ENCODE peak calls at places on chromosomes 5 and 9, in ten cellular contexts. T is ovary; L is DND-41; J is testis; R is cardiac muscle cell; Q is CD8-positive, alpha-beta memory T cell; A is mucosa of descending colon; S is neuronal stem cell; P is astrocyte; V is keratinocyte. F is an unnamed sample. For H3K4me1, the result is how much of the 10 kb centered on the place peaks cover.

GRCh38 chr5:150487199-150488061 is 20.5 kb upstream of the NDST1 start:
- DNase-seq in T (no peak), L (no peak), J (peak), R (no peak), Q (no peak), A (peak), S (no peak), P (no peak), V (no peak), F (peak)

GRCh38 chr5:10801931-10802674 is 41.1 kb upstream of the DAP start:
- DNase-seq in T (no peak), L (no peak), J (no peak), R (peak), Q (no peak), A (no peak), S (peak), P (no peak), V (no peak), F (peak)

GRCh38 chr5:142395334-142395733 is 70.5 kb upstream of the SPRY4 start:
- DNase-seq in T (no peak), L (no peak), J (no peak), R (no peak), Q (no peak), A (no peak), S (no peak), P (no peak), V (no peak), F (no peak)

GRCh38 chr5:59042683-59043082 is 459.8 kb downstream of the RAB3C start:
- DNase-seq in T (no peak), L (no peak), J (no peak), R (peak), Q (no peak), A (no peak), S (no peak), P (peak), V (no peak), F (peak)

GRCh38 chr9:127723450-127723849 is 7.6 kb downstream of the TTC16 start:
- DNase-seq in T (no peak), L (no peak), J (no peak), R (no peak), Q (no peak), A (peak), S (no peak), P (peak), V (no peak), F (peak)

GRCh38 chr5:68548959-68549676 is 333.6 kb downstream of the PIK3R1 start:
- DNase-seq in T (no peak), L (no peak), J (peak), R (no peak), Q (no peak), A (no peak), S (no peak), P (peak), V (no peak), F (peak)

GRCh38 chr5:74040065-74040551 is 414.1 kb downstream of the ARHGEF28 start:
- DNase-seq in T (peak), L (no peak), J (no peak), R (no peak), Q (no peak), A (no peak), S (no peak), P (peak), V (no peak), F (peak)

GRCh38 chr5:93572101-93572772 is 8.8 kb downstream of the NR2F1-AS1 start:
- DNase-seq in T (no peak), L (no peak), J (no peak), R (no peak), Q (no peak), A (no peak), S (no peak), P (no peak), V (no peak), F (no peak)

GRCh38 chr5:1698589-1699316 is 100.9 kb downstream of the MRPL36 start:
- DNase-seq in T (no peak), L (no peak), J (no peak), R (no peak), Q (no peak), A (no peak), S (no peak), P (no peak), V (no peak), F (no peak)

GRCh38 chr9:9102295-9102694 is 1302.7 kb upstream of the DMAC1 start:
- DNase-seq in T (no peak), L (no peak), J (no peak), R (no peak), Q (no peak), A (no peak), S (no peak), P (no peak), V (no peak), F (no peak)

GRCh38 chr5:169354263-169354662 is 53.3 kb upstream of the SLIT3 start:
- DNase-seq in T (no peak), L (no peak), J (no peak), R (no peak), Q (no peak), A (no peak), S (no peak), P (peak), V (no peak), F (peak)

GRCh38 chr9:87354176-87354575 is 143.5 kb upstream of the DAPK1 start:
- DNase-seq in T (no peak), L (no peak), J (no peak), R (no peak), Q (no peak), A (no peak), S (no peak), P (no peak), V (no peak), F (no peak)

GRCh38 chr9:18888241-18888794 is 144.7 kb downstream of the SAXO1 start:
- DNase-seq in T (no peak), L (no peak), J (no peak), R (no peak), Q (no peak), A (no peak), S (no peak), P (peak), V (no peak), F (no peak)

GRCh38 chr9:137421838-137422667 is 909 bp downstream of the EXD3 start:
- DNase-seq in T (no peak), L (no peak), J (no peak), R (no peak), Q (no peak), A (no peak), S (no peak), P (no peak), V (no peak), F (no peak)

GRCh38 chr5:180625125-180625790 is 24.1 kb downstream of the FLT4 start:
- DNase-seq in T (no peak), L (no peak), J (no peak), R (no peak), Q (no peak), A (no peak), S (no peak), P (no peak), V (no peak), F (no peak)

GRCh38 chr9:100670719-100671118 is 92.8 kb downstream of the CAVIN4 start:
- DNase-seq in T (no peak), L (no peak), J (no peak), R (no peak), Q (no peak), A (no peak), S (no peak), P (no peak), V (no peak), F (no peak)

GRCh38 chr5:2740051-2740848 is 11.2 kb downstream of the IRX2 start:
- DNase-seq in T (no peak), L (no peak), J (no peak), R (peak), Q (no peak), A (no peak), S (no peak), P (no peak), V (no peak), F (no peak)

GRCh38 chr5:50447940-50448339 is 6.9 kb upstream of the EMB start:
- DNase-seq in T (no peak), L (peak), J (no peak), R (no peak), Q (no peak), A (no peak), S (no peak), P (no peak), V (no peak), F (no peak)
- H3K4me1 ChIP-seq in T (under half), L (half or more), J (under half), R (under half), Q (under half), A (under half), S (under half), P (under half), V (under half), F (under half)

DNA sequence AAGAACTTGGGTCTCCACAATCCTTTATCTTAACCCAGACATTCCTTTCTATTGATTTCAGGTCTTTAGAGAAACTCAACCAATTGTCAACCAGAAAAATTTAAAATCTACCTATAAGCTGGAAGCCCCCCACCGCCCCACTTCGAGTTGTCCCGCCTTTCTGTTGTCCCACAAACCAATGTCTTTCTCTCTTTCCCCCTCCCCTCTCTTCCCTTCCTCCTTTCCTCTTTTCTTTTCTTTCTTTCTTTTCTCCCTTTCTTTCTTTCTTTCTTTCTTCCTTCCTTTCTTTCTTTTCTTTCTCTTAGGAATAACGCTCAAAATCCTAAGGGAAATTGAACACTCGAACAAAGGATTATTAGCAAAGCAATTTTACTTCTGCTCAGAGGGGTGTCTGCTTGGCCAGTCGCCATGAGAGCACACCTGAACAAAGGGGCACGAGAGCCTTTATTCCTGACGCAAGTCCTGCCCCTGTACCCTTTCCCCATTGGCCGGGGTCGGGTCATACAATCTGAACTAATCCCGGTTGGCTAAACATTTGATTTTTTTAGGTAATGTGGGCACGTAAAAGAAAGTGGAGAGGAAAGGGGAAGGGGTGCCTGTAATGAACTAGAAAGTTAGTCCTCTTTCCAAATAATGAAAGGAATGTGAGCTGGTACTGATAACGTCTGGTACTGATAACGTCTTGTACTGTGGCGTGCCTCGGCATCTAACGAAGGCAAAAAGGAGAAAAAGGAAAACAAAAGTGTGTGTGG is 1.4 kb upstream of the TMCO6 start:
- DNase-seq in T (no peak), L (no peak), J (no peak), R (no peak), Q (no peak), A (no peak), S (no peak), P (no peak), V (no peak), F (no peak)
- H3K4me1 ChIP-seq in T (under half), L (under half), J (under half), R (under half), Q (under half), A (under half), S (under half), P (under half), V (under half), F (under half)

GRCh38 chr9:136358888-136359287 is 4.7 kb downstream of the DNLZ start:
- DNase-seq in T (no peak), L (no peak), J (no peak), R (no peak), Q (no peak), A (no peak), S (no peak), P (no peak), V (no peak), F (no peak)
- H3K4me1 ChIP-seq in T (under half), L (under half), J (under half), R (under half), Q (under half), A (under half), S (under half), P (under half), V (under half), F (under half)

DNA sequence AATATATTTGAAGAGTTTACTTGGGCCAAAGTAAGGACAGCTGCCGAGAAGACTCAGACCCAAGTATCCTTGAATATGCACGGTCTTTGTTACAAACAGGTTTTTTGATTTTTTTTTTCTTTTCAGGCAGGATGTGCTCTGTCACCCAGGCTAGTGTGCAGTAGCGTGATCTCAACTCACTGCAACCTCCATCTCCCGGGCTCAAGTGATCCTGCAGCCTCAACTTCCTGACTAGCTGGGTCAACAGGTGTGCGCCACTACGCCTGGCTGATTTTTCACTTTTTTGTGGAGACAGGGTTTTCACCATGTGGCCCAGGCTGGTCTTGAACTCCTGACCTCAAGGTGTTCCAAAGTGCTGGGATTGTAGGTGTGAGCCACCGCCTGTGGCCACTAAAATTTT is 27.4 kb downstream of the JMY start:
- DNase-seq in T (no peak), L (peak), J (no peak), R (no peak), Q (no peak), A (no peak), S (no peak), P (no peak), V (no peak), F (no peak)
- H3K4me1 ChIP-seq in T (under half), L (under half), J (under half), R (under half), Q (under half), A (under half), S (under half), P (under half), V (under half), F (under half)

GRCh38 chr9:70411930-70412677 is 2.4 kb downstream of the KLF9 start:
- DNase-seq in T (peak), L (no peak), J (peak), R (no peak), Q (peak), A (peak), S (no peak), P (peak), V (no peak), F (no peak)

GRCh38 chr9:70409800-70410199 is 4.7 kb downstream of the KLF9 start:
- DNase-seq in T (peak), L (no peak), J (no peak), R (no peak), Q (no peak), A (no peak), S (no peak), P (no peak), V (no peak), F (no peak)

GRCh38 chr9:70412678-70413426 is 1.6 kb downstream of the KLF9 start:
- DNase-seq in T (peak), L (no peak), J (peak), R (peak), Q (peak), A (peak), S (no peak), P (peak), V (no peak), F (peak)

GRCh38 chr9:70410368-70410767 is 4.1 kb downstream of the KLF9 start:
- DNase-seq in T (peak), L (no peak), J (no peak), R (no peak), Q (no peak), A (no peak), S (no peak), P (peak), V (no peak), F (no peak)

GRCh38 chr9:70411141-70411929 is 3.1 kb downstream of the KLF9 start:
- DNase-seq in T (peak), L (no peak), J (peak), R (peak), Q (no peak), A (peak), S (no peak), P (peak), V (no peak), F (no peak)
- H3K4me1 ChIP-seq in T (under half), L (under half), J (under half), R (under half), Q (half or more), A (under half), S (under half), P (under half), V (under half), F (under half)

DNA sequence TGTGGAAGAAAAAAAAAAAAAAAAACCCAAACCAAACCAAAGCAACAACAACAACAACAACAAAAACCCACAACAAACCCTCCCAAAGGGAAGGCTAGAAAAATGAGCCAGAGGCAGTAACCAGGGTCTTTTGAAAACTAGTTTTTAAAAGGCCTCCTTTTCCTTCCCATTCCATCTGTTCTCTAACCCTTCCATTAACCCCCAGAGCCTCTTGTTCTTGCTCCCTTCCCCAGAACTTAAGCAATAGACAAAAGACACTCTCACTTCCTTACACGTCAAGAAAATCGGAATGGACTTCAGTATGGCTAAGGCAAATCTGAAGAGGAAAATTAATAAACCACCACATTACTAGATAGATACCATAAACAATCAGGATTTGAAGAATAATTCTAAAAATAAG is 292.8 kb downstream of the ARL15 start:
- DNase-seq in T (no peak), L (no peak), J (no peak), R (no peak), Q (no peak), A (no peak), S (no peak), P (no peak), V (no peak), F (no peak)
- H3K4me1 ChIP-seq in T (under half), L (under half), J (under half), R (under half), Q (under half), A (under half), S (under half), P (under half), V (under half), F (under half)

GRCh38 chr9:109419531-109419930 is 78.6 kb downstream of the PTPN3 start:
- DNase-seq in T (no peak), L (no peak), J (no peak), R (no peak), Q (no peak), A (no peak), S (no peak), P (no peak), V (no peak), F (no peak)
- H3K4me1 ChIP-seq in T (under half), L (half or more), J (under half), R (under half), Q (under half), A (under half), S (half or more), P (under half), V (under half), F (under half)

F was measured in PC-3.